ENCODE peak calls at places on chromosomes 3 and 15, in four cellular contexts. X, U, M and I are unnamed samples.

GRCh38 chr15:28125673-28126651 is 26.8 kb upstream of the OCA2 start:
- DNase-seq in X (peak), U (peak), M (no peak), I (no peak)

GRCh38 chr3:14237431-14237830 is 58.8 kb downstream of the LSM3 start:
- DNase-seq in X (no peak), U (no peak), M (peak), I (no peak)

GRCh38 chr3:66441124-66441523 is 59.7 kb downstream of the LRIG1 start:
- DNase-seq in X (no peak), U (peak), M (no peak), I (no peak)

GRCh38 chr3:50138266-50139230 is 16.6 kb upstream of the SEMA3F start:
- DNase-seq in X (no peak), U (peak), M (no peak), I (no peak)

GRCh38 chr3:14741510-14741909 is 66.6 kb downstream of the C3orf20 start:
- DNase-seq in X (no peak), U (no peak), M (no peak), I (no peak)

GRCh38 chr3:46438831-46439230 is 25.9 kb downstream of the LTF start:
- DNase-seq in X (no peak), U (no peak), M (no peak), I (no peak)

GRCh38 chr3:157501863-157502262 is 1.4 kb downstream of the VEPH1 start:
- DNase-seq in X (no peak), U (no peak), M (no peak), I (no peak)

GRCh38 chr3:12782172-12782815 is 14.2 kb upstream of the CAND2 start:
- DNase-seq in X (no peak), U (peak), M (no peak), I (peak)

GRCh38 chr15:73320619-73321180 is 48.1 kb downstream of the HCN4 start:
- DNase-seq in X (no peak), U (no peak), M (no peak), I (no peak)

GRCh38 chr15:65132841-65133549 is 613 bp downstream of the PDCD7 start:
- DNase-seq in X (peak), U (peak), M (peak), I (peak)

GRCh38 chr3:38610934-38611333 is 38.6 kb downstream of the SCN5A start:
- DNase-seq in X (no peak), U (no peak), M (peak), I (no peak)

GRCh38 chr3:141070727-141071357 is 19.7 kb downstream of the SPSB4 start:
- DNase-seq in X (no peak), U (no peak), M (no peak), I (no peak)

GRCh38 chr15:31300208-31300661 is 26.4 kb upstream of the KLF13 start:
- DNase-seq in X (no peak), U (no peak), M (peak), I (no peak)

GRCh38 chr3:116155830-116156229 is 289.5 kb downstream of the LSAMP start:
- DNase-seq in X (no peak), U (peak), M (no peak), I (no peak)

GRCh38 chr3:72597756-72598195 is 250.5 kb downstream of the SHQ1 start:
- DNase-seq in X (no peak), U (peak), M (no peak), I (no peak)

GRCh38 chr15:40511472-40512133 is 40.8 kb downstream of the CHST14 start:
- DNase-seq in X (peak), U (peak), M (peak), I (peak)

GRCh38 chr3:58180940-58181587 is 29.7 kb downstream of the DNASE1L3 start:
- DNase-seq in X (no peak), U (no peak), M (no peak), I (no peak)

GRCh38 chr3:44338828-44339127 is 212 bp downstream of the TCAIM start:
- DNase-seq in X (no peak), U (no peak), M (no peak), I (no peak)
- TF ChIP-seq CTCF in X (no peak), U (no peak), M (no peak), I (no peak)

GRCh38 chr3:9831253-9831652 is 12.6 kb downstream of the RPUSD3 start:
- DNase-seq in X (no peak), U (no peak), M (no peak), I (no peak)

GRCh38 chr3:9828801-9829755 is 14.7 kb downstream of the RPUSD3 start:
- DNase-seq in X (no peak), U (no peak), M (no peak), I (no peak)

GRCh38 chr3:9825461-9826040 is 15.5 kb downstream of the TTLL3 start:
- DNase-seq in X (no peak), U (no peak), M (no peak), I (no peak)

DNA sequence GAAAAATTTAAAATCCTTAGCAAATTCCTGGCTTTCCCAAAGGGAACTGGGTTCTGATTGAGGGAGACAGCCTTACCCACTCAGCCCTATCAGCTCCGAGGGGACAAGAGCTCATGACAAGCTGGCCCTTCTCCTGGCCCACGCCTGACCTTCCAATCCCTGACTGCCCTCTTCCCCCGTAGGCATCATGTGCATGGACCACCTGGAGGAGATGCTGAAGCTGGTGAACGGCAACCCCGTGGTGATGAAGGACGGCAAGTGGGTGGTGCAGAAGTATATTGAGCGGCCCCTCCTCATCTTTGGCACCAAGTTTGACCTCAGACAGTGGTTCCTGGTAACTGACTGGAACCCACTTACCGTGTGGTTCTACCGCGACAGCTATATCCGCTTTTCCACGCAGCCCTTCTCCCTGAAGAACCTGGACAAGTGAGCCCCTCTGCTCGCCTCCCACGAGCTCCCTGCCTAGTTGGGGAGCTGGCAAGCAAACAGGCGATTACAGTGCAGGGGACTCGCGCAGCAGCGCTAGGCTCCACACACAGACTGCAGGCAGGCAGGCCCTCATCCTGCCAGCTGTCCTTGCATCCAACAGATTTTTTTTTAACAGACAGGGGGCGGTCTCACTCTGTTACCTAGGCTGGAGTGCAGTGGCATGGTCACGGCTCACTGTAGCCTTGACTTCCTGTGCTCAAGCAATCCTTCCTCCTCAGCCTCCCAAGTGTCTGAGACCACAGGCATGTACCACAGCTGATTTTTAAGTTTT is 16.8 kb downstream of the RPUSD3 start:
- DNase-seq in X (peak), U (peak), M (no peak), I (no peak)
- TF ChIP-seq CTCF in X (peak), U (no peak), M (no peak), I (peak)

DNA sequence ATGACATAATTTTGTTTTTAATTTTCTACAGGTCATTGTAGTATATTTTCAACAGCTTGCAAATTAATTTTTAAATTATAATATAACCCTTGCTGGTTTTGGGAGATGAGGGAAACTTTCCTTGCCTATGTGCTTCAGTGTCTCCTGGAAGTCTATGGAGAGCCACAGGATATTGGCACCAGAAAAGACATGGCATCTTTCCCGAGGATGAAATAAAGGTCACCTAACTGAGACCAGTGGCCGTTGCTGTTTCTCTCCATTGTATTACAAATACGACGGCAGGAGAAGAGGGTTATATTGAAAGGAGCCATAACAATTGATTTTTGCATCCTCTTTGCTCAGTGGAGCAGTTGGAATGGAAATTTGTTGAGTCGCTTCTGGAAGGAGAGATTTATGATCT is 19.9 kb upstream of the AQP9 start:
- DNase-seq in X (no peak), U (no peak), M (no peak), I (no peak)
- TF ChIP-seq CTCF in X (no peak), U (no peak), M (no peak), I (no peak)

GRCh38 chr3:127408022-127408683 is 120.3 kb upstream of the PRR20G start:
- DNase-seq in X (no peak), U (no peak), M (no peak), I (no peak)
- TF ChIP-seq CTCF in X (no peak), U (no peak), M (no peak), I (no peak)

GRCh38 chr3:52782412-52783210 is 5.2 kb downstream of the ITIH1 start:
- DNase-seq in X (no peak), U (no peak), M (no peak), I (no peak)
- TF ChIP-seq CTCF in X (no peak), U (no peak), M (no peak), I (no peak)